ENCODE peak calls at places on chromosome 15, in eight cellular contexts. A is IMR-90, W is SJSA1, B is psoas muscle, P is sigmoid colon, F is suprapubic skin, V is AG04450, M is OCI-LY7. L is an unnamed sample.
A peak's percentile ranks its signal among the peaks of the same experiment; 100 is the strongest.

GRCh38 chr15:64892850-64893403 is 18.8 kb upstream of the ANKDD1A start:
- DNase-seq in A (no peak), W (no peak), B (no peak), P (no peak), F (no peak), V (no peak), M (no peak), L (no peak)

GRCh38 chr15:80179025-80179759 is 26.4 kb downstream of the FAH start:
- DNase-seq in A (peak; percentile 98), W (peak; percentile 69), B (no peak), P (no peak), F (no peak), V (peak; percentile 85), M (no peak), L (peak; percentile 83)

GRCh38 chr15:35308802-35309201 is 223.7 kb upstream of the NANOGP8 start:
- DNase-seq in A (peak; percentile 98), W (peak; percentile 49), B (no peak), P (peak; percentile 70), F (no peak), V (peak; percentile 94), M (no peak), L (peak; percentile 97)

GRCh38 chr15:75928680-75929608 is 25.3 kb downstream of the FBXO22 start:
- DNase-seq in A (peak; percentile 35), W (no peak), B (no peak), P (no peak), F (no peak), V (no peak), M (peak; percentile 63), L (no peak)

GRCh38 chr15:72375501-72375845 is 341 bp downstream of the HEXA start:
- DNase-seq in A (no peak), W (no peak), B (no peak), P (no peak), F (no peak), V (no peak), M (no peak), L (no peak)

GRCh38 chr15:48855501-48856440 is 22.2 kb upstream of the EID1 start:
- DNase-seq in A (peak; percentile 62), W (peak; percentile 68), B (no peak), P (no peak), F (no peak), V (no peak), M (no peak), L (peak; percentile 68)

GRCh38 chr15:88617031-88617722 is 4.0 kb upstream of the AEN start:
- DNase-seq in A (no peak), W (no peak), B (no peak), P (no peak), F (no peak), V (no peak), M (no peak), L (no peak)

GRCh38 chr15:62853114-62853832 is 189.3 kb upstream of the TPM1 start:
- DNase-seq in A (no peak), W (no peak), B (no peak), P (peak; percentile 57), F (no peak), V (no peak), M (no peak), L (peak; percentile 41)

GRCh38 chr15:37101634-37102314 is 1.4 kb upstream of the MEIS2 start:
- DNase-seq in A (peak; percentile 70), W (peak; percentile 80), B (peak; percentile 84), P (peak; percentile 93), F (no peak), V (no peak), M (peak; percentile 81), L (peak; percentile 69)

GRCh38 chr15:72784233-72784876 is 797 bp upstream of the ADPGK start:
- DNase-seq in A (peak; percentile 89), W (peak; percentile 89), B (no peak), P (no peak), F (no peak), V (peak; percentile 64), M (peak; percentile 75), L (peak; percentile 84)

GRCh38 chr15:25346371-25346770 is 92.5 kb downstream of the UBE3A start:
- DNase-seq in A (no peak), W (no peak), B (no peak), P (no peak), F (no peak), V (no peak), M (no peak), L (no peak)

GRCh38 chr15:76391847-76392246 is 55.3 kb downstream of the ISL2 start:
- DNase-seq in A (peak; percentile 32), W (no peak), B (no peak), P (no peak), F (no peak), V (no peak), M (no peak), L (peak; percentile 1)

GRCh38 chr15:68209735-68210408 is 4.7 kb upstream of the CALML4 start:
- DNase-seq in A (no peak), W (no peak), B (no peak), P (peak; percentile 62), F (peak; percentile 65), V (no peak), M (peak; percentile 87), L (no peak)

GRCh38 chr15:70575251-70576227 is 187.8 kb downstream of the UACA start:
- DNase-seq in A (no peak), W (peak; percentile 28), B (no peak), P (no peak), F (peak; percentile 65), V (no peak), M (no peak), L (peak; percentile 64)

GRCh38 chr15:28273468-28273867 is 48.5 kb downstream of the HERC2 start:
- DNase-seq in A (peak; percentile 34), W (no peak), B (no peak), P (no peak), F (no peak), V (no peak), M (no peak), L (no peak)

GRCh38 chr15:22811640-22812039 is 25.2 kb downstream of the NIPA1 start:
- DNase-seq in A (peak; percentile 12), W (peak; percentile 13), B (no peak), P (no peak), F (peak; percentile 40), V (no peak), M (peak; percentile 27), L (peak; percentile 30)

GRCh38 chr15:30905821-30906220 is 2.1 kb downstream of the FAN1 start:
- DNase-seq in A (peak; percentile 18), W (no peak), B (no peak), P (no peak), F (no peak), V (no peak), M (no peak), L (no peak)

GRCh38 chr15:67010898-67011619 is 54.3 kb upstream of the SMAD3 start:
- DNase-seq in A (peak; percentile 54), W (no peak), B (no peak), P (no peak), F (no peak), V (no peak), M (no peak), L (peak; percentile 22)

GRCh38 chr15:25246641-25247417 is 192.0 kb downstream of the UBE3A start:
- DNase-seq in A (no peak), W (no peak), B (peak; percentile 1), P (peak; percentile 48), F (peak; percentile 69), V (no peak), M (no peak), L (no peak)

GRCh38 chr15:74399100-74399499 is 31.7 kb upstream of the CYP11A1 start:
- DNase-seq in A (no peak), W (no peak), B (no peak), P (no peak), F (no peak), V (no peak), M (no peak), L (no peak)
- H3K4me3 ChIP-seq in A (no peak overlapping the region), W (no peak overlapping the region), B (no peak overlapping the region), P (no peak overlapping the region), F (no peak overlapping the region), V (no peak overlapping the region), M (no peak overlapping the region), L (no peak overlapping the region)

GRCh38 chr15:91849180-91849579 is 4.3 kb upstream of the SLCO3A1 start:
- DNase-seq in A (no peak), W (no peak), B (no peak), P (no peak), F (no peak), V (no peak), M (no peak), L (no peak)

GRCh38 chr15:91849749-91850161 is 3.8 kb upstream of the SLCO3A1 start:
- DNase-seq in A (peak; percentile 57), W (peak; percentile 4), B (no peak), P (no peak), F (no peak), V (no peak), M (peak; percentile 63), L (peak; percentile 62)

GRCh38 chr15:91839867-91840266 is 13.6 kb upstream of the SLCO3A1 start:
- DNase-seq in A (no peak), W (no peak), B (no peak), P (no peak), F (no peak), V (no peak), M (no peak), L (no peak)

GRCh38 chr15:91841861-91842260 is 11.6 kb upstream of the SLCO3A1 start:
- DNase-seq in A (no peak), W (no peak), B (no peak), P (no peak), F (no peak), V (no peak), M (no peak), L (no peak)

DNA sequence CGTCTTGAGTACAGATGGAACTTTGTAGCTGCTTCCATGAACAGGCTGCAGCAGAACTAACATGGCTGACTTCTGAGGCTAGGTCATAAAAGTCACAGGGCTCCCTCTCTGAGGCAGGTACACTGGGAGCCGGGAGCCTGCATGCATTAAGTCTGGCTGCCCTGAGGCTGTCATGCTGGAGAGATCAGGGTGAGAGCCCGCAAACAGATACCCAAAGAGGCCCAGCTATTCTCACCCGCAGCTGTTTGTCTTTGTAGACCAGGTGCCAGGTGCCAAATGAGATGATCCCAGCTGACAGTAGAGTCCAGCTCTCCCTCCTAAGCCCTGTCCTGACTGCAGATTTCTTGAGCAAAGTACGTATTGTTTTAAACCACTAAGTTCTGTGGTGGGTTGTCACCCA is 8.6 kb upstream of the SLCO3A1 start:
- DNase-seq in A (no peak), W (no peak), B (no peak), P (no peak), F (no peak), V (no peak), M (no peak), L (no peak)
- H3K4me3 ChIP-seq in A (no peak overlapping the region), W (no peak overlapping the region), B (no peak overlapping the region), P (no peak overlapping the region), F (no peak overlapping the region), V (no peak overlapping the region), M (no peak overlapping the region), L (no peak overlapping the region)

DNA sequence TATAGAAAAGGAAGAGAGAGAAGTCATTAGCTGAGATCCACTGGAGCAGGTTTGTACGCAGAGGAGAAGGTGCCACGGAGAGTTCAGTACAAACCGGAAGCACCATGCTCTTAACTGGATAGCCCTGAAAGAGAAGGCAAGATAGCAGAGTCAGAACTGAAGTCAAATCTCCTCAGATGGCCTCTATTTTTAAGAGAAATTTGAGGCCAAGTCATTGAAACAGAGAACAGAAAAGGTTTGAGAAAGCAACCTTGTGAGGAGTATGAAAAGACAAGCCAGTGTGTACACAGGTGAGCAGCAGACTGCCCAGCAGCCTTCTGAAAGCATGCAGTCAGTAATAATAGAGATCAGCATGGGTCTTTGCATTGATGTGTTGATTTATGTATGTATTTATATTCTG is 66.1 kb upstream of the SPRED1 start:
- DNase-seq in A (no peak), W (no peak), B (no peak), P (no peak), F (no peak), V (no peak), M (no peak), L (no peak)
- H3K4me3 ChIP-seq in A (no peak overlapping the region), W (no peak overlapping the region), B (no peak overlapping the region), P (no peak overlapping the region), F (no peak overlapping the region), V (no peak overlapping the region), M (no peak overlapping the region), L (no peak overlapping the region)

GRCh38 chr15:82081904-82082810 is 36.3 kb upstream of the MEX3B start:
- DNase-seq in A (peak; percentile 93), W (peak; percentile 88), B (no peak), P (no peak), F (no peak), V (peak; percentile 63), M (no peak), L (peak; percentile 95)
- H3K4me3 ChIP-seq in A (no peak overlapping the region), W (no peak overlapping the region), B (no peak overlapping the region), P (no peak overlapping the region), F (no peak overlapping the region), V (no peak overlapping the region), M (no peak overlapping the region), L (no peak overlapping the region)